ENCODE peak calls at places on chromosome 3, in ten cellular contexts. One of them, this sample, is unnamed.

GRCh38 chr3:141561426-141562034 is 74.7 kb downstream of the RASA2 start:
- DNase-seq in sciatic nerve: no peak
- DNase-seq in Kasumi-1: peak
- DNase-seq in iris pigment epithelial cell: peak
- DNase-seq in lower lobe of right lung: no peak
- DNase-seq in T-helper 1 cell: peak
- DNase-seq in skeletal muscle cell: peak
- DNase-seq in HTR-8/SVneo: peak
- DNase-seq in fibroblast of mammary gland: peak
- DNase-seq in CD8-positive, alpha-beta memory T cell: peak
- DNase-seq in this sample: peak

GRCh38 chr3:95333826-95334225 is 1271.0 kb downstream of the NSUN3 start:
- DNase-seq in CD8-positive, alpha-beta memory T cell: no peak
- DNase-seq in Kasumi-1: peak
- DNase-seq in HTR-8/SVneo: no peak
- DNase-seq in sciatic nerve: no peak
- DNase-seq in iris pigment epithelial cell: no peak
- DNase-seq in T-helper 1 cell: no peak
- DNase-seq in fibroblast of mammary gland: peak
- DNase-seq in lower lobe of right lung: no peak
- DNase-seq in skeletal muscle cell: no peak
- DNase-seq in this sample: peak

GRCh38 chr3:55607175-55607574 is 120.1 kb upstream of the WNT5A start:
- DNase-seq in sciatic nerve: no peak
- DNase-seq in T-helper 1 cell: no peak
- DNase-seq in HTR-8/SVneo: no peak
- DNase-seq in iris pigment epithelial cell: no peak
- DNase-seq in fibroblast of mammary gland: no peak
- DNase-seq in CD8-positive, alpha-beta memory T cell: no peak
- DNase-seq in Kasumi-1: no peak
- DNase-seq in skeletal muscle cell: no peak
- DNase-seq in lower lobe of right lung: no peak
- DNase-seq in this sample: no peak

GRCh38 chr3:87298111-87298718 is 21.8 kb upstream of the POU1F1 start:
- DNase-seq in HTR-8/SVneo: peak
- DNase-seq in sciatic nerve: no peak
- DNase-seq in iris pigment epithelial cell: peak
- DNase-seq in T-helper 1 cell: no peak
- DNase-seq in skeletal muscle cell: no peak
- DNase-seq in fibroblast of mammary gland: peak
- DNase-seq in CD8-positive, alpha-beta memory T cell: no peak
- DNase-seq in Kasumi-1: peak
- DNase-seq in lower lobe of right lung: no peak
- DNase-seq in this sample: peak

GRCh38 chr3:168813261-168813660 is 717.5 kb upstream of the GOLIM4 start:
- DNase-seq in skeletal muscle cell: no peak
- DNase-seq in sciatic nerve: no peak
- DNase-seq in Kasumi-1: no peak
- DNase-seq in CD8-positive, alpha-beta memory T cell: no peak
- DNase-seq in lower lobe of right lung: no peak
- DNase-seq in T-helper 1 cell: no peak
- DNase-seq in HTR-8/SVneo: no peak
- DNase-seq in iris pigment epithelial cell: no peak
- DNase-seq in fibroblast of mammary gland: no peak
- DNase-seq in this sample: no peak

GRCh38 chr3:9976736-9977709 is 9.6 kb downstream of the EMC3 start:
- DNase-seq in Kasumi-1: peak
- DNase-seq in HTR-8/SVneo: peak
- DNase-seq in CD8-positive, alpha-beta memory T cell: no peak
- DNase-seq in fibroblast of mammary gland: peak
- DNase-seq in iris pigment epithelial cell: peak
- DNase-seq in sciatic nerve: no peak
- DNase-seq in T-helper 1 cell: no peak
- DNase-seq in lower lobe of right lung: peak
- DNase-seq in skeletal muscle cell: peak
- DNase-seq in this sample: no peak

GRCh38 chr3:61387817-61388216 is 136.6 kb upstream of the FHIT start:
- DNase-seq in skeletal muscle cell: no peak
- DNase-seq in lower lobe of right lung: no peak
- DNase-seq in Kasumi-1: no peak
- DNase-seq in iris pigment epithelial cell: no peak
- DNase-seq in sciatic nerve: no peak
- DNase-seq in CD8-positive, alpha-beta memory T cell: no peak
- DNase-seq in fibroblast of mammary gland: no peak
- DNase-seq in T-helper 1 cell: no peak
- DNase-seq in HTR-8/SVneo: no peak
- DNase-seq in this sample: no peak

GRCh38 chr3:77348244-77348855 is 308.5 kb downstream of the ROBO2 start:
- DNase-seq in sciatic nerve: no peak
- DNase-seq in Kasumi-1: no peak
- DNase-seq in iris pigment epithelial cell: peak
- DNase-seq in skeletal muscle cell: no peak
- DNase-seq in lower lobe of right lung: no peak
- DNase-seq in CD8-positive, alpha-beta memory T cell: no peak
- DNase-seq in HTR-8/SVneo: no peak
- DNase-seq in fibroblast of mammary gland: peak
- DNase-seq in T-helper 1 cell: no peak
- DNase-seq in this sample: peak

GRCh38 chr3:187150599-187150998 is 11.3 kb upstream of the RPL39L start:
- DNase-seq in T-helper 1 cell: peak
- DNase-seq in fibroblast of mammary gland: no peak
- DNase-seq in skeletal muscle cell: no peak
- DNase-seq in CD8-positive, alpha-beta memory T cell: peak
- DNase-seq in sciatic nerve: no peak
- DNase-seq in HTR-8/SVneo: no peak
- DNase-seq in lower lobe of right lung: peak
- DNase-seq in iris pigment epithelial cell: no peak
- DNase-seq in Kasumi-1: peak
- DNase-seq in this sample: peak

GRCh38 chr3:161423911-161424522 is 52.7 kb upstream of the SPTSSB start:
- DNase-seq in Kasumi-1: peak
- DNase-seq in HTR-8/SVneo: peak
- DNase-seq in lower lobe of right lung: no peak
- DNase-seq in CD8-positive, alpha-beta memory T cell: no peak
- DNase-seq in T-helper 1 cell: no peak
- DNase-seq in sciatic nerve: no peak
- DNase-seq in iris pigment epithelial cell: peak
- DNase-seq in skeletal muscle cell: no peak
- DNase-seq in fibroblast of mammary gland: peak
- DNase-seq in this sample: peak

GRCh38 chr3:12227833-12228232 is 61.0 kb upstream of the PPARG start:
- DNase-seq in iris pigment epithelial cell: peak
- DNase-seq in skeletal muscle cell: peak
- DNase-seq in sciatic nerve: no peak
- DNase-seq in lower lobe of right lung: no peak
- DNase-seq in Kasumi-1: no peak
- DNase-seq in CD8-positive, alpha-beta memory T cell: no peak
- DNase-seq in T-helper 1 cell: no peak
- DNase-seq in fibroblast of mammary gland: peak
- DNase-seq in HTR-8/SVneo: peak
- DNase-seq in this sample: no peak

GRCh38 chr3:100400424-100400781 is 486 bp downstream of the TOMM70 start:
- DNase-seq in sciatic nerve: no peak
- DNase-seq in skeletal muscle cell: no peak
- DNase-seq in CD8-positive, alpha-beta memory T cell: peak
- DNase-seq in fibroblast of mammary gland: no peak
- DNase-seq in HTR-8/SVneo: no peak
- DNase-seq in lower lobe of right lung: no peak
- DNase-seq in iris pigment epithelial cell: peak
- DNase-seq in T-helper 1 cell: peak
- DNase-seq in Kasumi-1: peak
- DNase-seq in this sample: peak

GRCh38 chr3:42704136-42704841 is 1.7 kb upstream of the HHATL start:
- DNase-seq in fibroblast of mammary gland: no peak
- DNase-seq in T-helper 1 cell: no peak
- DNase-seq in Kasumi-1: no peak
- DNase-seq in skeletal muscle cell: no peak
- DNase-seq in HTR-8/SVneo: no peak
- DNase-seq in CD8-positive, alpha-beta memory T cell: no peak
- DNase-seq in sciatic nerve: no peak
- DNase-seq in lower lobe of right lung: peak
- DNase-seq in iris pigment epithelial cell: no peak
- DNase-seq in this sample: no peak

GRCh38 chr3:132247211-132247610 is 70.0 kb upstream of the ACP3 start:
- DNase-seq in HTR-8/SVneo: no peak
- DNase-seq in lower lobe of right lung: no peak
- DNase-seq in iris pigment epithelial cell: no peak
- DNase-seq in Kasumi-1: no peak
- DNase-seq in fibroblast of mammary gland: no peak
- DNase-seq in CD8-positive, alpha-beta memory T cell: no peak
- DNase-seq in T-helper 1 cell: no peak
- DNase-seq in skeletal muscle cell: no peak
- DNase-seq in sciatic nerve: no peak
- DNase-seq in this sample: no peak

GRCh38 chr3:157441102-157441622 is 4.5 kb downstream of the PTX3 start:
- DNase-seq in CD8-positive, alpha-beta memory T cell: no peak
- DNase-seq in T-helper 1 cell: no peak
- DNase-seq in iris pigment epithelial cell: no peak
- DNase-seq in Kasumi-1: no peak
- DNase-seq in HTR-8/SVneo: no peak
- DNase-seq in skeletal muscle cell: no peak
- DNase-seq in lower lobe of right lung: no peak
- DNase-seq in fibroblast of mammary gland: no peak
- DNase-seq in sciatic nerve: no peak
- DNase-seq in this sample: no peak

GRCh38 chr3:120496278-120496975 is 45.6 kb upstream of the FSTL1 start:
- DNase-seq in HTR-8/SVneo: peak
- DNase-seq in Kasumi-1: no peak
- DNase-seq in sciatic nerve: no peak
- DNase-seq in lower lobe of right lung: no peak
- DNase-seq in CD8-positive, alpha-beta memory T cell: no peak
- DNase-seq in fibroblast of mammary gland: peak
- DNase-seq in skeletal muscle cell: peak
- DNase-seq in iris pigment epithelial cell: peak
- DNase-seq in T-helper 1 cell: no peak
- DNase-seq in this sample: no peak

GRCh38 chr3:97121386-97121785 is 307.0 kb downstream of the EPHA6 start:
- DNase-seq in HTR-8/SVneo: no peak
- DNase-seq in Kasumi-1: no peak
- DNase-seq in fibroblast of mammary gland: no peak
- DNase-seq in CD8-positive, alpha-beta memory T cell: no peak
- DNase-seq in sciatic nerve: no peak
- DNase-seq in skeletal muscle cell: no peak
- DNase-seq in iris pigment epithelial cell: no peak
- DNase-seq in lower lobe of right lung: no peak
- DNase-seq in T-helper 1 cell: no peak
- DNase-seq in this sample: no peak

This sample was measured in NAMALWA.